ENCODE peak calls at places on chromosomes 1 and 21, in five cellular contexts. N is renal cortical epithelial cell; S is ACHN; J is erythroblast; V is stimulated activated CD8-positive, alpha-beta memory T cell treated with anti-CD3 and anti-CD28 coated beads, Interleukin-4, amount 100 ng/mL, for 1 hour. W is an unnamed sample.

GRCh38 chr21:15065381-15066230 is 806 bp upstream of the NRIP1 start:
- DNase-seq in N (peak), S (peak), J (peak), V (peak), W (peak)

GRCh38 chr1:206856674-206857464 is 8.6 kb upstream of the IL20 start:
- DNase-seq in N (no peak), S (peak), J (peak), V (no peak), W (no peak)

GRCh38 chr1:228020686-228021525 is 14.1 kb downstream of the WNT3A start:
- DNase-seq in N (no peak), S (no peak), J (no peak), V (no peak), W (no peak)

GRCh38 chr1:33007190-33008050 is 29.3 kb downstream of the AK2 start:
- DNase-seq in N (peak), S (peak), J (peak), V (no peak), W (peak)

GRCh38 chr1:181548491-181548890 is 65.2 kb downstream of the CACNA1E start:
- DNase-seq in N (no peak), S (no peak), J (no peak), V (no peak), W (no peak)

GRCh38 chr1:25084407-25084806 is 147.9 kb downstream of the SYF2 start:
- DNase-seq in N (no peak), S (no peak), J (no peak), V (no peak), W (no peak)

GRCh38 chr1:10456661-10457060 is 6.8 kb downstream of the CORT start:
- DNase-seq in N (no peak), S (no peak), J (no peak), V (no peak), W (no peak)

GRCh38 chr1:231357831-231358354 is 19.8 kb downstream of the SPRTN start:
- DNase-seq in N (peak), S (peak), J (peak), V (no peak), W (peak)

GRCh38 chr21:46345861-46346260 is 21.9 kb downstream of the PCNT start:
- DNase-seq in N (no peak), S (no peak), J (no peak), V (no peak), W (no peak)

GRCh38 chr1:226912587-226913176 is 27.4 kb upstream of the COQ8A start:
- DNase-seq in N (peak), S (no peak), J (peak), V (no peak), W (peak)

GRCh38 chr1:233635765-233636502 is 22.0 kb downstream of the KCNK1 start:
- DNase-seq in N (peak), S (no peak), J (peak), V (no peak), W (no peak)

GRCh38 chr1:236754525-236755210 is 40.4 kb upstream of the MTR start:
- DNase-seq in N (no peak), S (no peak), J (no peak), V (no peak), W (no peak)

GRCh38 chr1:201766117-201766863 is 62.7 kb upstream of the IPO9 start:
- DNase-seq in N (peak), S (peak), J (no peak), V (no peak), W (peak)

GRCh38 chr1:240946926-240947325 is 335.0 kb upstream of the GREM2 start:
- DNase-seq in N (peak), S (peak), J (peak), V (no peak), W (peak)

GRCh38 chr1:20076695-20077461 is 6.9 kb downstream of the PLA2G5 start:
- DNase-seq in N (peak), S (no peak), J (no peak), V (no peak), W (no peak)

GRCh38 chr1:161121838-161122237 is 3.9 kb downstream of the NIT1 start:
- DNase-seq in N (no peak), S (no peak), J (no peak), V (no peak), W (peak)

GRCh38 chr1:40708750-40709099 is 17.2 kb downstream of the NFYC start:
- DNase-seq in N (peak), S (peak), J (no peak), V (no peak), W (no peak)

GRCh38 chr1:41377397-41377796 is 16.2 kb downstream of the FOXO6 start:
- DNase-seq in N (no peak), S (no peak), J (no peak), V (no peak), W (no peak)

GRCh38 chr1:109933856-109934711 is 23.4 kb downstream of the CSF1 start:
- DNase-seq in N (peak), S (peak), J (no peak), V (no peak), W (peak)

GRCh38 chr1:62175568-62176179 is 19.0 kb upstream of the L1TD1 start:
- DNase-seq in N (peak), S (peak), J (peak), V (no peak), W (peak)

GRCh38 chr21:27807596-27807995 is 840.7 kb upstream of the ADAMTS5 start:
- DNase-seq in N (no peak), S (no peak), J (no peak), V (no peak), W (no peak)

GRCh38 chr1:3070304-3070653 is 1.3 kb downstream of the PRDM16 start:
- DNase-seq in N (no peak), S (no peak), J (no peak), V (no peak), W (no peak)

GRCh38 chr1:115559987-115560386 is 81.8 kb upstream of the VANGL1 start:
- DNase-seq in N (no peak), S (no peak), J (peak), V (no peak), W (no peak)

GRCh38 chr1:1264868-1265272 is 8.8 kb downstream of the UBE2J2 start:
- DNase-seq in N (peak), S (peak), J (peak), V (no peak), W (no peak)

GRCh38 chr1:21307663-21308062 is 17.4 kb upstream of the ECE1 start:
- DNase-seq in N (no peak), S (no peak), J (peak), V (no peak), W (no peak)

GRCh38 chr1:7549277-7549676 is 221.8 kb upstream of the VAMP3 start:
- DNase-seq in N (peak), S (peak), J (no peak), V (no peak), W (peak)

W was measured in NB4.